ENCODE peak calls at places on chromosomes 7 and 10, in eight cellular contexts. W is activated CD4-positive, alpha-beta T cell treated with anti-CD3 and anti-CD28 coated beads for 24 hours; J is NCI-H1105; T is fibroblast of pulmonary artery; C is stomach; K is DMS79; Q is left lobe of liver; X is AG10803. P is an unnamed sample.

GRCh38 chr7:25495905-25496304 is 267.6 kb upstream of the NPVF start:
- DNase-seq in W (no peak), K (no peak), X (no peak), J (no peak), T (no peak), C (no peak), Q (no peak), P (no peak)

GRCh38 chr7:142323706-142324105 is 65.8 kb upstream of the PRSS58 start:
- DNase-seq in J (no peak), W (peak), Q (no peak), X (no peak), C (no peak), T (no peak), K (no peak), P (no peak)

GRCh38 chr7:52053525-52053924 is 736.9 kb upstream of the COBL start:
- DNase-seq in J (no peak), T (no peak), W (no peak), Q (no peak), X (no peak), K (no peak), C (no peak), P (no peak)

GRCh38 chr7:101903505-101903849 is 86.1 kb downstream of the CUX1 start:
- DNase-seq in K (no peak), Q (no peak), W (no peak), C (no peak), X (no peak), T (no peak), J (no peak), P (no peak)

GRCh38 chr7:139321071-139321745 is 19.9 kb upstream of the FMC1 start:
- DNase-seq in J (no peak), Q (peak), X (peak), T (peak), C (no peak), W (no peak), K (no peak), P (no peak)

GRCh38 chr10:92834981-92835380 is 13.3 kb upstream of the EXOC6 start:
- DNase-seq in J (no peak), K (no peak), T (peak), W (no peak), X (no peak), C (no peak), Q (no peak), P (no peak)

GRCh38 chr10:12348870-12349627 is at the start of gene CAMK1D:
- DNase-seq in C (peak), K (no peak), X (peak), Q (peak), T (peak), W (peak), J (no peak), P (no peak)

GRCh38 chr10:84424731-84425165 is 96.4 kb downstream of the CCSER2 start:
- DNase-seq in K (no peak), J (no peak), C (peak), Q (no peak), X (peak), T (peak), W (no peak), P (no peak)

GRCh38 chr10:78437407-78437768 is 403.7 kb downstream of the RPS24 start:
- DNase-seq in J (no peak), W (no peak), K (no peak), T (no peak), Q (no peak), X (no peak), C (no peak), P (no peak)

GRCh38 chr10:17056781-17057191 is 72.8 kb downstream of the CUBN start:
- DNase-seq in K (no peak), J (no peak), T (peak), X (peak), C (no peak), W (no peak), Q (no peak), P (no peak)

GRCh38 chr10:132836248-132836831 is 50.4 kb upstream of the NKX6-2 start:
- DNase-seq in W (no peak), X (no peak), J (no peak), K (no peak), T (no peak), Q (peak), C (peak), P (no peak)

GRCh38 chr7:30931161-30931926 is 19.7 kb downstream of the AQP1 start:
- DNase-seq in T (peak), K (no peak), J (no peak), C (peak), W (no peak), X (peak), Q (peak), P (no peak)

GRCh38 chr7:155323001-155323638 is 25.4 kb downstream of the INSIG1 start:
- DNase-seq in X (peak), C (no peak), T (no peak), K (no peak), Q (no peak), J (no peak), W (no peak), P (no peak)

GRCh38 chr7:158001621-158002320 is 585.9 kb downstream of the PTPRN2 start:
- DNase-seq in T (no peak), C (no peak), J (peak), X (no peak), Q (no peak), K (peak), W (no peak), P (no peak)

GRCh38 chr10:35355971-35356724 is 19.8 kb downstream of the CCNY start:
- DNase-seq in T (no peak), K (no peak), C (no peak), W (no peak), J (no peak), Q (no peak), X (peak), P (no peak)

GRCh38 chr7:28411876-28412662 is at the start of gene CREB5:
- DNase-seq in X (no peak), C (no peak), W (no peak), J (no peak), K (no peak), Q (no peak), T (peak), P (no peak)

GRCh38 chr7:95491634-95492314 is 6.0 kb downstream of the ASB4 start:
- DNase-seq in T (no peak), C (no peak), K (peak), W (no peak), X (no peak), Q (no peak), J (peak), P (peak)

P was measured in NCI-H187 treated with DMSO at 0.1 percent for 48 hours.